ENCODE peak calls at places on chromosomes 13 and 19, in six cellular contexts. E, T, P, U, Q and H are unnamed samples.

GRCh38 chr19:33686246-33686645 is 64.5 kb downstream of the CHST8 start:
- DNase-seq in E (no peak), Q (no peak), T (no peak), U (no peak), P (no peak), H (no peak)

GRCh38 chr19:16849168-16849567 is 20.0 kb downstream of the SIN3B start:
- DNase-seq in Q (peak; percentile 98), P (no peak), T (peak; percentile 47), E (no peak), U (no peak), H (no peak)

GRCh38 chr13:91381371-91381770 is 17.1 kb upstream of the GPC5 start:
- DNase-seq in E (no peak), Q (peak; percentile 26), U (no peak), P (no peak), T (no peak), H (no peak)

GRCh38 chr13:67518785-67519184 is 288.6 kb upstream of the PCDH9 start:
- DNase-seq in E (no peak), U (no peak), T (no peak), P (no peak), Q (no peak), H (no peak)

GRCh38 chr19:49422407-49423277 is 599 bp downstream of the PTH2 start:
- DNase-seq in E (peak; percentile 57), T (no peak), U (no peak), P (peak; percentile 50), Q (no peak), H (no peak)

GRCh38 chr19:14555918-14556661 is 15.8 kb downstream of the NDUFB7 start:
- DNase-seq in T (no peak), Q (peak; percentile 53), U (no peak), P (no peak), E (no peak), H (no peak)

GRCh38 chr13:39451860-39452301 is 151.1 kb downstream of the LHFPL6 start:
- DNase-seq in U (peak; percentile 10), Q (no peak), P (no peak), E (peak; percentile 71), T (no peak), H (peak; percentile 40)

GRCh38 chr19:10052602-10053360 is 33.3 kb upstream of the SHFL start:
- DNase-seq in T (no peak), U (no peak), E (no peak), P (no peak), Q (no peak), H (no peak)

GRCh38 chr19:7795555-7796161 is 32.6 kb downstream of the CLEC4M start:
- DNase-seq in Q (peak; percentile 85), U (no peak), E (no peak), T (no peak), P (no peak), H (no peak)

GRCh38 chr19:40588110-40588854 is 11.6 kb downstream of the SHKBP1 start:
- DNase-seq in U (no peak), E (no peak), T (no peak), Q (no peak), P (no peak), H (no peak)

GRCh38 chr13:30907167-30907761 is 1.2 kb downstream of the MEDAG start:
- DNase-seq in Q (no peak), E (peak; percentile 52), U (peak; percentile 65), P (no peak), T (no peak), H (no peak)

GRCh38 chr13:57627663-57628062 is 3.9 kb upstream of the PCDH17 start:
- DNase-seq in Q (peak; percentile 41), U (no peak), P (no peak), E (no peak), T (no peak), H (no peak)

GRCh38 chr13:29684441-29684840 is 89.0 kb upstream of the SLC7A1 start:
- DNase-seq in P (no peak), Q (no peak), T (no peak), E (no peak), U (no peak), H (no peak)

GRCh38 chr19:18203408-18203862 is 407 bp downstream of the RAB3A start:
- DNase-seq in E (peak; percentile 69), Q (peak; percentile 30), P (no peak), T (no peak), U (no peak), H (peak; percentile 62)

DNA sequence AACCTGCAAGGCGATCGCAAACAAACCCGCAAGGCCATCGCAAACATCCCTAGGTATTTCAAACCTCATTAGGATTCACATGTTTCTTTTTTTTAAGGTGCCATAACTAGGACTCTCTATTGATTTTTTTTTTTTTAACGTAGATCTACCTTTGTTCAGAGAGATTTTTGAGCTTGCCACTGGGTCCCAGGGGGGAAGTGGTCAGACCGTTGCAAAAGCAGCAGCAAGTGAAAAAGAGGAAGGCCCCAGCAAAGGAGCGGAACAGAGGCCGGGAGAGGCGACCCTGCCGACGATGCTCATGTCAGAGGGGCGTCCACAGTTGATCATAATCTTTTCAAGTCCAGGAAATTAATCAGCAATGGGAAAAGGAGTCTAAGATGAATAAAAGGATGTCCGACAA is 32.7 kb upstream of the FLT1 start:
- DNase-seq in E (no peak), P (no peak), U (no peak), Q (no peak), T (no peak), H (no peak)
- H3K4me1 ChIP-seq in E (peaks cover 43% of the 10 kb centered on the region), P (peaks cover 13% of the 10 kb centered on the region), U (peaks cover 10% of the 10 kb centered on the region), Q (peaks cover 5% of the 10 kb centered on the region), T (peaks cover 4% of the 10 kb centered on the region), H (peaks cover 21% of the 10 kb centered on the region)

GRCh38 chr19:1245468-1245867 is 2.9 kb upstream of the MIDN start:
- DNase-seq in Q (no peak), P (no peak), E (no peak), T (no peak), U (no peak), H (no peak)
- H3K4me3 ChIP-seq in Q (no peak overlapping the region), P (no peak overlapping the region), E (peak overlapping the region; percentile 63), T (no peak overlapping the region), U (no peak overlapping the region), H (no peak overlapping the region)

DNA sequence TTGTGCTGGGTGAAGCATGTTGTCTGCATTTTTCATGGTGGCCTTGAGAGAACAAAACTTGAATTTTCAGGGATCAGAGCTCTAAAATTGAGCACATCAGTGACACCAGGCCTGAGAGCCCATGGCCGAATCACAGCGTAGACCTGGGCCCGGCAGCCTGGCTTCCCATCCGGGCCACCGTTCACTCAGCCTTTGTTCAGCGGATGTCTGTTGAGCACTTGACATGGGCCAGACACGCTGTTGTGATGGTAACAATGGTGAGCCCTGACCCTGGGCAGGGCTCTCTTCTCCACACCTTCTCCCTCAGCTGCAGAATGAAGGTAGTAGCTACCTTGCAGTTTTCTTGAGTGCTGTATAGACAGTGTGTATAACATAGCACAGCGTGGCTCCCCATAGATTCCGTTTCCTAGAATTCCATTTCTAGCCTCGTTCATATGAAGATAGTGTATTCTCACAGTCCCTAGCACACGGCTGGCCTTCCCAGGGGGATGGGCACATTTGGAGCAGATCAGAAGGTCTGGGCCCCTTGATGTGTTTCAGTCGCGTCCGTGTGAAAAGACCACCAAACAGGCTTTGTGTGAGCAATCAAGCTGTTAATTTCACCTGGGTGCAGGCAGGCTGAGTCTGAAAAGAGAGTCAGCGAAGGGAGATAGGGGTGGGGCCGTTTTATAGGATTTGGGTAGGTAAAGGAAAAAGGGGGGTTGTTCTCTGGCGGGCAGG is 75.3 kb downstream of the RAB20 start:
- DNase-seq in U (no peak), P (no peak), Q (no peak), E (no peak), T (no peak), H (no peak)
- H3K27ac ChIP-seq in U (no peak overlapping the region), P (no peak overlapping the region), Q (no peak overlapping the region), E (no peak overlapping the region), T (no peak overlapping the region), H (no peak overlapping the region)

GRCh38 chr19:36209372-36209771 is 5.1 kb downstream of the ZNF565 start:
- DNase-seq in E (no peak), T (no peak), U (no peak), P (no peak), Q (no peak), H (no peak)
- H3K4me1 ChIP-seq in E (peaks cover 10% of the 10 kb centered on the region), T (no peaks in the 10 kb centered on the region), U (no peaks in the 10 kb centered on the region), P (peaks cover 8% of the 10 kb centered on the region), Q (peaks cover 5% of the 10 kb centered on the region), H (no peaks in the 10 kb centered on the region)

DNA sequence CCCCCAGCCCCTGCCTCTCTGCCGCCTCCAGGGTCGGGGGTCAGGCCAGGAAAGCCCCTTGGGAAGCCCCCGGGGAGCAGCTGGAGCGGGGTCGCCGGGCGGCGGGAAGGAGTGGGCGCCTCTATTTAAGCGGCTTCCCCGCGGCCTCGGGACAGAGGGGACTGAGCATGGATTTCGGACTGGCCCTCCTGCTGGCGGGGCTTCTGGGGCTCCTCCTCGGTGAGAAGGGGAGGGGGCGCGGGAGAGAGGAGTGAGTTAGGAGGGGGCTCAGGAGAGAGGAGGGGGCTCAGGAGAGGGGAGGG is at the start of gene MADCAM1:
- DNase-seq in P (no peak), U (no peak), T (no peak), Q (no peak), E (no peak), H (peak; percentile 6)
- H3K4me3 ChIP-seq in P (no peak within 1 kb of the TSS), U (no peak within 1 kb of the TSS), T (no peak within 1 kb of the TSS), Q (no peak within 1 kb of the TSS), E (no peak within 1 kb of the TSS), H (no peak within 1 kb of the TSS)

GRCh38 chr13:85771856-85772255 is 27.4 kb downstream of the SLITRK6 start:
- DNase-seq in E (no peak), P (no peak), T (no peak), Q (no peak), U (no peak), H (no peak)
- H3K27ac ChIP-seq in E (no peak overlapping the region), P (no peak overlapping the region), T (no peak overlapping the region), Q (no peak overlapping the region), U (no peak overlapping the region), H (no peak overlapping the region)